ENCODE peak calls at places on chromosomes 1 and 21, in five cellular contexts. A is H9, N is H1, X is mammary epithelial cell, C is K562. I is an unnamed sample.

GRCh38 chr21:39386899-39387298 is 38.0 kb upstream of the HMGN1 start:
- DNase-seq in N (no peak), X (no peak), A (no peak), C (no peak), I (no peak)

GRCh38 chr1:20417581-20417980 is 68.4 kb downstream of the CAMK2N1 start:
- DNase-seq in A (no peak), X (no peak), C (no peak), N (no peak), I (no peak)

GRCh38 chr1:112507896-112508241 is 896 bp upstream of the WNT2B start:
- DNase-seq in X (no peak), N (no peak), C (peak; percentile 54), A (peak; percentile 61), I (no peak)

GRCh38 chr1:37477198-37477931 is 3.0 kb downstream of the ZC3H12A start:
- DNase-seq in N (no peak), C (peak; percentile 28), A (peak; percentile 69), X (peak; percentile 91), I (peak; percentile 60)

GRCh38 chr1:3590951-3591865 is 20.1 kb downstream of the MEGF6 start:
- DNase-seq in A (peak; percentile 63), X (no peak), C (no peak), N (no peak), I (no peak)

GRCh38 chr1:36865080-36865900 is 169.0 kb downstream of the GRIK3 start:
- DNase-seq in X (no peak), C (peak; percentile 37), A (no peak), N (no peak), I (no peak)

GRCh38 chr1:154955039-154955717 is 721 bp downstream of the PBXIP1 start:
- DNase-seq in A (peak; percentile 68), C (peak; percentile 71), N (no peak), X (peak; percentile 53), I (peak; percentile 89)

GRCh38 chr1:1208713-1209433 is 2.5 kb upstream of the TNFRSF18 start:
- DNase-seq in N (no peak), C (peak; percentile 66), A (no peak), X (no peak), I (peak; percentile 86)

GRCh38 chr1:204323887-204324286 is 35.8 kb downstream of the PLEKHA6 start:
- DNase-seq in C (no peak), A (no peak), X (peak; percentile 80), N (no peak), I (no peak)

GRCh38 chr1:9200441-9200840 is 34.1 kb upstream of the H6PD start:
- DNase-seq in X (peak; percentile 68), A (no peak), N (no peak), C (no peak), I (no peak)

GRCh38 chr21:38989745-38990423 is 184.2 kb downstream of the ETS2 start:
- DNase-seq in C (no peak), N (no peak), A (no peak), X (peak; percentile 91), I (no peak)

GRCh38 chr1:162612606-162613400 is 19.5 kb upstream of the DDR2 start:
- DNase-seq in N (no peak), X (no peak), C (no peak), A (no peak), I (no peak)

GRCh38 chr1:207361910-207362309 is 40.4 kb downstream of the CD55 start:
- DNase-seq in C (no peak), X (no peak), A (no peak), N (no peak), I (no peak)

GRCh38 chr1:17718136-17718535 is 37.0 kb upstream of the ACTL8 start:
- DNase-seq in X (no peak), A (no peak), N (no peak), C (no peak), I (no peak)

GRCh38 chr1:182723195-182723594 is 38.8 kb upstream of the RGS8 start:
- DNase-seq in C (no peak), N (no peak), X (no peak), A (no peak), I (no peak)

GRCh38 chr1:100458925-100459814 is 78.8 kb upstream of the GPR88 start:
- DNase-seq in X (peak; percentile 57), N (no peak), A (peak; percentile 67), C (no peak), I (peak; percentile 58)

GRCh38 chr1:19621274-19621950 is 22.7 kb upstream of the NBL1 start:
- DNase-seq in X (no peak), N (no peak), C (no peak), A (no peak), I (no peak)

GRCh38 chr1:185305419-185305818 is 11.6 kb downstream of the IVNS1ABP start:
- DNase-seq in C (no peak), X (no peak), N (no peak), A (no peak), I (no peak)

GRCh38 chr21:37032877-37033471 is 26.5 kb downstream of the RIPPLY3 start:
- DNase-seq in A (no peak), N (no peak), C (no peak), X (peak; percentile 77), I (no peak)

GRCh38 chr1:78339490-78339889 is 151.3 kb upstream of the PTGFR start:
- DNase-seq in A (no peak), X (peak; percentile 80), N (no peak), C (no peak), I (no peak)

GRCh38 chr1:30313176-30313575 is 410.2 kb downstream of the MATN1 start:
- DNase-seq in A (no peak), N (no peak), C (no peak), X (no peak), I (no peak)

GRCh38 chr1:54377040-54377691 is 29.0 kb downstream of the SSBP3 start:
- DNase-seq in N (no peak), X (no peak), A (no peak), C (peak; percentile 78), I (no peak)

GRCh38 chr1:94083653-94084052 is 37.3 kb downstream of the ABCA4 start:
- DNase-seq in A (no peak), N (no peak), X (no peak), C (no peak), I (no peak)

GRCh38 chr21:46366561-46366960 is 42.6 kb downstream of the PCNT start:
- DNase-seq in A (no peak), C (no peak), X (no peak), N (no peak), I (no peak)

GRCh38 chr1:66553846-66554245 is 19.9 kb downstream of the SGIP1 start:
- DNase-seq in X (peak; percentile 55), N (no peak), A (no peak), C (no peak), I (no peak)

GRCh38 chr1:47587891-47588582 is 150.2 kb downstream of the FOXD2 start:
- DNase-seq in C (no peak), X (no peak), A (peak; percentile 25), N (no peak), I (no peak)

GRCh38 chr1:6477039-6477820 is 11.3 kb upstream of the TNFRSF25 start:
- DNase-seq in N (no peak), A (no peak), X (no peak), C (no peak), I (no peak)

GRCh38 chr1:43974443-43975248 is at the start of gene ATP6V0B:
- DNase-seq in C (peak; percentile 93), A (peak; percentile 96), X (peak; percentile 93), N (peak; percentile 69), I (peak; percentile 92)

GRCh38 chr21:45516071-45516670 is 26.1 kb downstream of the SLC19A1 start:
- DNase-seq in N (no peak), X (no peak), C (no peak), A (no peak), I (no peak)

GRCh38 chr1:92784051-92784638 is 763 bp downstream of the EVI5 start:
- DNase-seq in A (peak; percentile 31), X (peak; percentile 89), N (no peak), C (no peak), I (peak; percentile 35)

GRCh38 chr1:113439272-113439660 is 49.0 kb downstream of the MAGI3 start:
- DNase-seq in A (no peak), N (no peak), X (no peak), C (no peak), I (no peak)

GRCh38 chr21:28729887-28730286 is 262.8 kb downstream of the LTN1 start:
- DNase-seq in C (no peak), X (no peak), A (no peak), N (no peak), I (no peak)

GRCh38 chr1:198699167-198700015 is 60.6 kb downstream of the PTPRC start:
- DNase-seq in N (no peak), C (peak; percentile 18), A (peak; percentile 77), X (peak; percentile 64), I (peak; percentile 41)

GRCh38 chr1:21665711-21666571 is 3.2 kb downstream of the RAP1GAP start:
- DNase-seq in C (no peak), N (no peak), A (no peak), X (no peak), I (no peak)

GRCh38 chr1:64398937-64399336 is 71.0 kb upstream of the CACHD1 start:
- DNase-seq in N (no peak), C (no peak), X (no peak), A (no peak), I (no peak)

GRCh38 chr1:241518447-241519307 is 878 bp downstream of the FH start:
- DNase-seq in N (no peak), X (peak; percentile 38), C (no peak), A (peak; percentile 38), I (no peak)

GRCh38 chr1:15406911-15407559 is 2.7 kb upstream of the EFHD2 start:
- DNase-seq in A (no peak), C (no peak), X (peak; percentile 75), N (no peak), I (no peak)
- H3K27ac ChIP-seq in A (no peak overlapping the region), C (no peak overlapping the region), X (no peak overlapping the region), N (no peak overlapping the region), I (no peak overlapping the region)

GRCh38 chr21:41861987-41862386 is 17.2 kb downstream of the PRDM15 start:
- DNase-seq in X (no peak), C (no peak), N (peak; percentile 15), A (peak; percentile 46), I (no peak)
- H3K4me1 ChIP-seq in X (peaks cover 7% of the 10 kb centered on the region), C (peaks cover 24% of the 10 kb centered on the region), N (no peaks in the 10 kb centered on the region), A (no peaks in the 10 kb centered on the region), I (no peaks in the 10 kb centered on the region)

GRCh38 chr1:11514366-11514765 is 35.4 kb downstream of the DISP3 start:
- DNase-seq in X (no peak), A (no peak), C (no peak), N (no peak), I (no peak)
- H3K4me2 ChIP-seq in X (no peak overlapping the region), A (no peak overlapping the region), C (no peak overlapping the region), N (no peak overlapping the region), I (no peak overlapping the region)

GRCh38 chr1:109247401-109248365 is 1.7 kb upstream of the CELSR2 start:
- DNase-seq in X (no peak), A (no peak), N (no peak), C (no peak), I (no peak)
- H3K27ac ChIP-seq in X (no peak overlapping the region), A (no peak overlapping the region), N (no peak overlapping the region), C (no peak overlapping the region), I (no peak overlapping the region)

GRCh38 chr1:235078927-235079381 is 49.7 kb downstream of the TOMM20 start:
- DNase-seq in A (no peak), X (peak; percentile 80), N (no peak), C (no peak), I (no peak)

GRCh38 chr1:235077163-235077540 is 51.5 kb downstream of the TOMM20 start:
- DNase-seq in X (no peak), A (no peak), C (no peak), N (no peak), I (no peak)

GRCh38 chr1:235078480-235078803 is 50.2 kb downstream of the TOMM20 start:
- DNase-seq in X (no peak), C (no peak), N (no peak), A (no peak), I (no peak)

GRCh38 chr1:235077571-235078479 is 50.8 kb downstream of the TOMM20 start:
- DNase-seq in X (no peak), C (no peak), A (no peak), N (no peak), I (no peak)

GRCh38 chr1:235079443-235079967 is 49.1 kb downstream of the TOMM20 start:
- DNase-seq in C (no peak), A (peak; percentile 57), X (peak; percentile 99), N (no peak), I (no peak)
- H3K4me1 ChIP-seq in C (peaks cover 21% of the 10 kb centered on the region), A (no peaks in the 10 kb centered on the region), X (peaks cover 48% of the 10 kb centered on the region), N (peaks cover 7% of the 10 kb centered on the region), I (peaks cover 18% of the 10 kb centered on the region)